ENCODE peak calls at places on chromosomes 16 and 17, in nine cellular contexts. M is upper lobe of right lung, X is left ventricle myocardium inferior, S is RWPE2, G is uterus, V is choroid plexus epithelial cell, T is AG04450, R is fibroblast of pulmonary artery, Y is mammary epithelial cell. C is an unnamed sample.

GRCh38 chr16:54985668-54986067 is 55.0 kb downstream of the IRX5 start:
- DNase-seq in M (no peak), T (no peak), V (no peak), G (no peak), Y (no peak), S (no peak), R (no peak), X (no peak), C (no peak)

GRCh38 chr16:383326-384020 is 1.7 kb upstream of the PGAP6 start:
- DNase-seq in S (peak; percentile 75), T (no peak), Y (peak; percentile 72), R (no peak), G (no peak), M (no peak), V (no peak), X (no peak), C (peak; percentile 59)

GRCh38 chr16:4314532-4315184 is 1.2 kb upstream of the GLIS2 start:
- DNase-seq in V (peak; percentile 46), G (no peak), S (peak; percentile 62), X (no peak), T (no peak), M (peak; percentile 76), Y (peak; percentile 22), R (peak; percentile 52), C (no peak)

GRCh38 chr17:7580631-7581554 is 1.5 kb downstream of the CD68 start:
- DNase-seq in V (no peak), R (no peak), Y (peak; percentile 70), M (no peak), X (no peak), G (no peak), T (no peak), S (peak; percentile 63), C (no peak)

GRCh38 chr17:31093866-31094599 is 744 bp upstream of the NF1 start:
- DNase-seq in V (no peak), X (no peak), T (no peak), R (no peak), S (no peak), M (no peak), Y (no peak), G (no peak), C (peak; percentile 38)

GRCh38 chr17:39755550-39756375 is 18.0 kb downstream of the GRB7 start:
- DNase-seq in R (no peak), X (no peak), V (peak; percentile 35), Y (no peak), M (no peak), T (no peak), S (no peak), G (no peak), C (peak; percentile 44)

GRCh38 chr16:29645699-29646187 is 17.3 kb upstream of the SPN start:
- DNase-seq in X (no peak), T (no peak), S (no peak), V (peak; percentile 33), Y (no peak), G (no peak), M (no peak), R (peak; percentile 25), C (peak; percentile 56)

GRCh38 chr17:5931611-5932010 is 138.6 kb upstream of the WSCD1 start:
- DNase-seq in R (no peak), V (no peak), T (no peak), S (no peak), G (no peak), M (no peak), X (no peak), Y (peak; percentile 32), C (no peak)

GRCh38 chr17:46929413-46929812 is 6.5 kb downstream of the GOSR2 start:
- DNase-seq in M (no peak), S (no peak), X (no peak), V (peak; percentile 23), G (no peak), R (no peak), Y (peak; percentile 69), T (no peak), C (no peak)

GRCh38 chr16:85148959-85149358 is 36.7 kb upstream of the CIBAR2 start:
- DNase-seq in G (no peak), R (peak; percentile 50), Y (no peak), S (no peak), X (no peak), T (no peak), M (no peak), V (no peak), C (no peak)

GRCh38 chr16:50301626-50302471 is 35.5 kb downstream of the ADCY7 start:
- DNase-seq in X (no peak), G (peak; percentile 27), V (peak; percentile 81), S (peak; percentile 81), R (peak; percentile 55), Y (peak; percentile 53), T (no peak), M (peak; percentile 68), C (no peak)

GRCh38 chr17:20091161-20092029 is 82.2 kb downstream of the SPECC1 start:
- DNase-seq in T (no peak), Y (no peak), V (peak; percentile 91), X (peak; percentile 45), G (no peak), R (peak; percentile 88), M (no peak), S (no peak), C (no peak)

GRCh38 chr16:79600636-79601091 is at the start of gene MAF:
- DNase-seq in M (peak; percentile 95), X (peak; percentile 89), Y (peak; percentile 94), G (peak; percentile 89), R (peak; percentile 67), T (peak; percentile 7), S (peak; percentile 89), V (peak; percentile 92), C (peak; percentile 70)

GRCh38 chr16:79601978-79602609 is 1.6 kb upstream of the MAF start:
- DNase-seq in G (peak; percentile 86), V (peak; percentile 87), Y (peak; percentile 72), X (peak; percentile 76), T (peak; percentile 24), S (no peak), R (peak; percentile 78), M (peak; percentile 72), C (peak; percentile 51)

GRCh38 chr16:79599837-79600635 is 501 bp downstream of the MAF start:
- DNase-seq in V (peak; percentile 49), X (peak; percentile 73), S (no peak), G (peak; percentile 72), M (peak; percentile 85), R (peak; percentile 29), Y (peak; percentile 54), T (no peak), C (no peak)

GRCh38 chr16:79601092-79601977 is 798 bp upstream of the MAF start:
- DNase-seq in T (no peak), M (peak; percentile 80), Y (no peak), S (no peak), G (peak; percentile 66), R (peak; percentile 10), V (peak; percentile 29), X (peak; percentile 67), C (no peak)

DNA sequence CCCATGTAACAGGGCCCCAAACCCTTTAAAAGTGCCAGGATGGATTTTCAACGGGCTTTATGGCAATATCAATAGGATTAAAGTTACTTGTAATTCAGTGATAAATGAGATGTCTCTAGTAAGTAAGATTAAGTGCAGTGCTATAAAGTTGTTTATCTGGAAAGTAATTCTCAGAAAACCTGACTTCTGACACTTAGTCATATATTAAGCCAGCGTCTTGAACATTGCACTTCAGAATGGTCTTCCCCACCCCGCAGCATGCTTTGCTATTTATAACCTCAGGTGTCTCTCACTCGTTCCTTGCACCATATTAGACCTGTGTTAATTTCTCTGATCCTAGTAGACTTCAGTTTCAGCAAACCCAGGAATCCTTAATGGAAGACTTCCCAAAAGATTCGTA is 2.1 kb upstream of the MAF start:
- DNase-seq in Y (no peak), S (no peak), X (no peak), V (no peak), M (no peak), R (no peak), T (no peak), G (no peak), C (no peak)
- H3K4me3 ChIP-seq in Y (no peak overlapping the region), S (no peak overlapping the region), X (peak overlapping the region; percentile 79), V (no peak overlapping the region), M (peak overlapping the region; percentile 77), R (no peak overlapping the region), T (no peak overlapping the region), G (peak overlapping the region; percentile 82), C (no peak overlapping the region)

DNA sequence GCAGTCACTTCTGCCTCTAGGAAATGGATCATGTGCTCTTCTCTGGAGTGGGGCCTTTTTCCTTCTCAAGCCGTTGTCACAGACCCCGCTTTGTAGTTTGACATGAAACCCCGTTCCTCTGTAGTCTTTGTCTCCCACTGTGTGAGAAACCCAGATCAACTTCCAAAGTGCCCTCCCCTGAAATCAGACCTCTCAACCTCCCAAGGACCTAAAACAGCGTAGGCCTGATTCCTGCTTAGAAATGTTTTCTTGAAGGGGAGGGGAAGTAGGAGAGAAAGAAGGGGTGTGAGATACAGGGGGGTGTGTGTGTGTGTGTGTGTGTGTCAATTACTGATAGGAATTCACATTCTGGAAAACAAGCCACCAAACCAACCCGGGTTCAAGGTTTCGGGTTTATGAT is 1.5 kb downstream of the UBE2O start:
- DNase-seq in G (no peak), X (no peak), R (no peak), V (no peak), Y (no peak), S (no peak), M (no peak), T (no peak), C (no peak)
- H3K4me3 ChIP-seq in G (no peak overlapping the region), X (peak overlapping the region; percentile 99), R (peak overlapping the region; percentile 71), V (peak overlapping the region; percentile 78), Y (peak overlapping the region; percentile 97), S (peak overlapping the region; percentile 74), M (no peak overlapping the region), T (peak overlapping the region; percentile 77), C (peak overlapping the region; percentile 75)

GRCh38 chr16:90046122-90046970 is 27.1 kb upstream of the DBNDD1 start:
- DNase-seq in R (no peak), Y (no peak), G (no peak), S (no peak), T (no peak), M (peak; percentile 53), X (no peak), V (no peak), C (no peak)
- H3K4me3 ChIP-seq in R (peak overlapping the region; percentile 5), Y (no peak overlapping the region), G (peak overlapping the region; percentile 18), S (no peak overlapping the region), T (peak overlapping the region; percentile 38), M (peak overlapping the region; percentile 32), X (peak overlapping the region; percentile 58), V (peak overlapping the region; percentile 51), C (no peak overlapping the region)

DNA sequence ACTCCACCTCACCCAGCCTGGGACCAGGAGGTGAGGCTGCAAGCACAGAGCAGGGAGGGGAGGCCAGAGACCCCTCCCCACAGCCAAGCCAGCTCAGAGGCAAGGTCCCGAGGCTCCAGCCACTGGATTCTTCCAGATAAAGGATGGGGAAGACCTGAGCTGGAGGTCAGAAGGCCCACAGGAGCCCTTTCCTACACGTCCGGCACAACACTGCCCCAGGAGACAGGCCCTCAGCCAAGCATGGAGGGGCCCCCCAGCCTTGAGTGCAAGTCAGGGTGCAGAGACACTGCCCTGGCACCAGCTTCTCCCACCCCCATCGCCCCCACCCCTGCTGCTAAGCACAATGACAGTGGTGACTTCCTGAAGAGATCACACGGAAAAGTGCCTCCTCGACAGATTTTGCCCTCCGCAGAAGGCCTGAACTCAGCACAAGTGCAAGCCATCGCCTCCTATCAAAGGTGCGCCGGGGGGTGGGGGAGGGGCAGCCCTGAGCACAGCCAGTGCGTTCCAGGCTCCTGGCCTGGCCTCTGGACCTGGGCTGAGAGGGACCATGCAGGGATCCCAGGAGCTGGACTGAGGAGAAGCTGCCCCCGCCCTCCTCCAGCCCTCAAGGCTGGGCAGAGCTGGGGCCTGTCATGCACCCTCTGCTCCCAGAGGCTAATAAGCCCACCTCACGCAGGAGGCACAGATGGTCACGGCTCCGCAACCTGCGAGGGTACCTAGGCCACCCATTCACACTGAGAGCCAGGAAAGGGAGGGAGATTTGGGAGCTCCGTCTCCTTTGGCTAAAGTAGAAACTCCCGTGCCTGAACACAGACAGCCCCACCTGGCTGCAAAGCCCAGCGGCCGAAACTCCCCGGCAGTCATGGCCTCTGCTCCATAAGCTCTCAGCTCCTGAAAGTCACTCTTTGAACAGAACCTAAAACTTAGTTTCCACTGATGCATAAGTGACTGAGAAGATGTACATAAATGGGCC is 2.7 kb downstream of the MAFG start:
- DNase-seq in X (no peak), Y (no peak), S (no peak), M (no peak), G (no peak), V (no peak), T (no peak), R (no peak), C (no peak)
- H3K4me3 ChIP-seq in X (peak overlapping the region; percentile 93), Y (no peak overlapping the region), S (no peak overlapping the region), M (no peak overlapping the region), G (no peak overlapping the region), V (no peak overlapping the region), T (no peak overlapping the region), R (no peak overlapping the region), C (no peak overlapping the region)

C was measured in Jurkat, Clone E6-1.